ENCODE peak calls at places on chromosomes 11 and 22, in six cellular contexts. F, B, G, J, Y and T are unnamed samples.

GRCh38 chr11:12517306-12517705 is 139.9 kb downstream of the PARVA start:
- DNase-seq in Y (no peak), B (no peak), J (no peak), G (no peak), F (no peak), T (no peak)

GRCh38 chr11:71986131-71986530 is 12.6 kb upstream of the IL18BP start:
- DNase-seq in Y (no peak), B (no peak), G (no peak), F (no peak), J (no peak), T (no peak)

GRCh38 chr22:20979243-20979809 is 2.8 kb upstream of the LZTR1 start:
- DNase-seq in F (no peak), J (peak), B (peak), G (no peak), Y (peak), T (peak)

GRCh38 chr11:128324051-128324481 is 263.3 kb downstream of the ETS1 start:
- DNase-seq in B (no peak), G (no peak), F (no peak), Y (no peak), J (no peak), T (no peak)

GRCh38 chr22:31491218-31491962 is 1.7 kb upstream of the EIF4ENIF1 start:
- DNase-seq in B (no peak), J (no peak), Y (no peak), G (no peak), F (no peak), T (no peak)

GRCh38 chr22:25081409-25081824 is 118.2 kb upstream of the CRYBB3 start:
- DNase-seq in Y (peak), F (peak), J (no peak), B (no peak), G (peak), T (peak)

GRCh38 chr11:133323354-133323753 is 208.9 kb downstream of the OPCML start:
- DNase-seq in G (no peak), B (no peak), J (peak), F (no peak), Y (no peak), T (no peak)

GRCh38 chr11:26483101-26483500 is 89.0 kb downstream of the MUC15 start:
- DNase-seq in F (no peak), B (no peak), J (no peak), Y (no peak), G (no peak), T (peak)

GRCh38 chr11:134124660-134125451 is 56.0 kb downstream of the JAM3 start:
- DNase-seq in B (peak), G (no peak), J (peak), F (peak), Y (peak), T (peak)

GRCh38 chr11:107566569-107566968 is 1.0 kb upstream of the ALKBH8 start:
- DNase-seq in Y (no peak), B (no peak), G (no peak), J (no peak), F (no peak), T (no peak)

GRCh38 chr22:48740086-48740730 is 1087.5 kb downstream of the BRD1 start:
- DNase-seq in B (no peak), G (peak), J (no peak), F (no peak), Y (no peak), T (no peak)

GRCh38 chr22:44601189-44601588 is 100.8 kb upstream of the PRR5 start:
- DNase-seq in J (no peak), F (no peak), G (no peak), B (no peak), Y (no peak), T (no peak)

GRCh38 chr11:36292311-36292722 is 3.1 kb upstream of the COMMD9 start:
- DNase-seq in B (no peak), G (no peak), J (no peak), Y (peak), F (peak), T (peak)